ENCODE peak calls at places on chromosomes 4 and X, in eight cellular contexts. One of them, this sample, is unnamed.

GRCh38 chr4:10655968-10656367 is 28.6 kb downstream of the CLNK start:
- DNase-seq in choroid plexus epithelial cell: peak
- DNase-seq in GM20000: no peak
- DNase-seq in CD4-positive, alpha-beta T cell: no peak
- DNase-seq in bronchial epithelial cell: peak
- DNase-seq in coronary artery: no peak
- DNase-seq in MM.1S: no peak
- DNase-seq in ascending aorta: no peak
- DNase-seq in this sample: no peak

GRCh38 chr4:159344877-159345276 is 242.0 kb downstream of the RAPGEF2 start:
- DNase-seq in coronary artery: no peak
- DNase-seq in MM.1S: no peak
- DNase-seq in bronchial epithelial cell: no peak
- DNase-seq in choroid plexus epithelial cell: no peak
- DNase-seq in ascending aorta: no peak
- DNase-seq in GM20000: no peak
- DNase-seq in CD4-positive, alpha-beta T cell: no peak
- DNase-seq in this sample: no peak

GRCh38 chr4:102825261-102826071 is 1.9 kb downstream of the UBE2D3 start:
- DNase-seq in CD4-positive, alpha-beta T cell: no peak
- DNase-seq in coronary artery: no peak
- DNase-seq in GM20000: no peak
- DNase-seq in choroid plexus epithelial cell: peak
- DNase-seq in bronchial epithelial cell: peak
- DNase-seq in MM.1S: peak
- DNase-seq in ascending aorta: no peak
- DNase-seq in this sample: no peak

GRCh38 chr4:13543091-13543581 is 1.2 kb downstream of the NKX3-2 start:
- DNase-seq in MM.1S: peak
- DNase-seq in coronary artery: no peak
- DNase-seq in GM20000: peak
- DNase-seq in bronchial epithelial cell: no peak
- DNase-seq in CD4-positive, alpha-beta T cell: no peak
- DNase-seq in ascending aorta: no peak
- DNase-seq in choroid plexus epithelial cell: no peak
- DNase-seq in this sample: peak

GRCh38 chrX:142804085-142804484 is 221.6 kb upstream of the SPANXN4 start:
- DNase-seq in MM.1S: no peak
- DNase-seq in GM20000: no peak
- DNase-seq in CD4-positive, alpha-beta T cell: no peak
- DNase-seq in ascending aorta: no peak
- DNase-seq in coronary artery: no peak
- DNase-seq in bronchial epithelial cell: no peak
- DNase-seq in choroid plexus epithelial cell: no peak
- DNase-seq in this sample: no peak

GRCh38 chr4:11487139-11487538 is 58.4 kb upstream of the HS3ST1 start:
- DNase-seq in GM20000: no peak
- DNase-seq in bronchial epithelial cell: no peak
- DNase-seq in CD4-positive, alpha-beta T cell: no peak
- DNase-seq in choroid plexus epithelial cell: no peak
- DNase-seq in ascending aorta: no peak
- DNase-seq in coronary artery: no peak
- DNase-seq in MM.1S: peak
- DNase-seq in this sample: no peak

GRCh38 chr4:113445286-113445685 is 316.3 kb downstream of the CAMK2D start:
- DNase-seq in coronary artery: peak
- DNase-seq in bronchial epithelial cell: peak
- DNase-seq in choroid plexus epithelial cell: peak
- DNase-seq in ascending aorta: peak
- DNase-seq in MM.1S: no peak
- DNase-seq in CD4-positive, alpha-beta T cell: no peak
- DNase-seq in GM20000: no peak
- DNase-seq in this sample: no peak

GRCh38 chr4:183658362-183659028 is 490 bp downstream of the RWDD4 start:
- DNase-seq in ascending aorta: no peak
- DNase-seq in coronary artery: peak
- DNase-seq in MM.1S: no peak
- DNase-seq in GM20000: peak
- DNase-seq in CD4-positive, alpha-beta T cell: peak
- DNase-seq in bronchial epithelial cell: peak
- DNase-seq in choroid plexus epithelial cell: peak
- DNase-seq in this sample: peak

GRCh38 chrX:3256868-3257267 is 89.6 kb downstream of the MXRA5 start:
- DNase-seq in bronchial epithelial cell: no peak
- DNase-seq in ascending aorta: no peak
- DNase-seq in GM20000: no peak
- DNase-seq in CD4-positive, alpha-beta T cell: no peak
- DNase-seq in coronary artery: no peak
- DNase-seq in choroid plexus epithelial cell: no peak
- DNase-seq in MM.1S: no peak
- DNase-seq in this sample: no peak

GRCh38 chrX:155134255-155134654 is 62.9 kb downstream of the BRCC3 start:
- DNase-seq in CD4-positive, alpha-beta T cell: no peak
- DNase-seq in ascending aorta: no peak
- DNase-seq in GM20000: no peak
- DNase-seq in choroid plexus epithelial cell: no peak
- DNase-seq in MM.1S: no peak
- DNase-seq in bronchial epithelial cell: no peak
- DNase-seq in coronary artery: no peak
- DNase-seq in this sample: no peak

GRCh38 chr4:81353861-81354260 is 117.8 kb downstream of the RASGEF1B start:
- DNase-seq in choroid plexus epithelial cell: peak
- DNase-seq in coronary artery: no peak
- DNase-seq in ascending aorta: no peak
- DNase-seq in GM20000: no peak
- DNase-seq in CD4-positive, alpha-beta T cell: no peak
- DNase-seq in MM.1S: no peak
- DNase-seq in bronchial epithelial cell: no peak
- DNase-seq in this sample: no peak

GRCh38 chrX:103774070-103774642 is 2.5 kb upstream of the PLP1 start:
- DNase-seq in bronchial epithelial cell: peak
- DNase-seq in MM.1S: peak
- DNase-seq in GM20000: no peak
- DNase-seq in coronary artery: no peak
- DNase-seq in ascending aorta: no peak
- DNase-seq in CD4-positive, alpha-beta T cell: no peak
- DNase-seq in choroid plexus epithelial cell: peak
- DNase-seq in this sample: no peak

GRCh38 chr4:54165438-54165837 is 63.7 kb upstream of the PDGFRA start:
- DNase-seq in ascending aorta: no peak
- DNase-seq in GM20000: no peak
- DNase-seq in choroid plexus epithelial cell: peak
- DNase-seq in bronchial epithelial cell: peak
- DNase-seq in CD4-positive, alpha-beta T cell: no peak
- DNase-seq in coronary artery: no peak
- DNase-seq in MM.1S: no peak
- DNase-seq in this sample: no peak

GRCh38 chrX:110003167-110004156 is 548 bp downstream of the TMEM164 start:
- DNase-seq in ascending aorta: no peak
- DNase-seq in choroid plexus epithelial cell: no peak
- DNase-seq in coronary artery: no peak
- DNase-seq in bronchial epithelial cell: peak
- DNase-seq in CD4-positive, alpha-beta T cell: no peak
- DNase-seq in MM.1S: peak
- DNase-seq in GM20000: no peak
- DNase-seq in this sample: no peak

GRCh38 chr4:176383273-176384077 is 63.7 kb downstream of the SPCS3 start:
- DNase-seq in MM.1S: no peak
- DNase-seq in GM20000: no peak
- DNase-seq in CD4-positive, alpha-beta T cell: no peak
- DNase-seq in coronary artery: no peak
- DNase-seq in ascending aorta: no peak
- DNase-seq in choroid plexus epithelial cell: peak
- DNase-seq in bronchial epithelial cell: peak
- DNase-seq in this sample: no peak

GRCh38 chr4:176376032-176376614 is 56.4 kb downstream of the SPCS3 start:
- DNase-seq in MM.1S: peak
- DNase-seq in GM20000: peak
- DNase-seq in choroid plexus epithelial cell: peak
- DNase-seq in ascending aorta: no peak
- DNase-seq in coronary artery: no peak
- DNase-seq in CD4-positive, alpha-beta T cell: no peak
- DNase-seq in bronchial epithelial cell: peak
- DNase-seq in this sample: peak

GRCh38 chr4:176380352-176381157 is 60.8 kb downstream of the SPCS3 start:
- DNase-seq in choroid plexus epithelial cell: no peak
- DNase-seq in GM20000: no peak
- DNase-seq in CD4-positive, alpha-beta T cell: no peak
- DNase-seq in bronchial epithelial cell: no peak
- DNase-seq in coronary artery: no peak
- DNase-seq in ascending aorta: no peak
- DNase-seq in MM.1S: no peak
- DNase-seq in this sample: no peak

DNA sequence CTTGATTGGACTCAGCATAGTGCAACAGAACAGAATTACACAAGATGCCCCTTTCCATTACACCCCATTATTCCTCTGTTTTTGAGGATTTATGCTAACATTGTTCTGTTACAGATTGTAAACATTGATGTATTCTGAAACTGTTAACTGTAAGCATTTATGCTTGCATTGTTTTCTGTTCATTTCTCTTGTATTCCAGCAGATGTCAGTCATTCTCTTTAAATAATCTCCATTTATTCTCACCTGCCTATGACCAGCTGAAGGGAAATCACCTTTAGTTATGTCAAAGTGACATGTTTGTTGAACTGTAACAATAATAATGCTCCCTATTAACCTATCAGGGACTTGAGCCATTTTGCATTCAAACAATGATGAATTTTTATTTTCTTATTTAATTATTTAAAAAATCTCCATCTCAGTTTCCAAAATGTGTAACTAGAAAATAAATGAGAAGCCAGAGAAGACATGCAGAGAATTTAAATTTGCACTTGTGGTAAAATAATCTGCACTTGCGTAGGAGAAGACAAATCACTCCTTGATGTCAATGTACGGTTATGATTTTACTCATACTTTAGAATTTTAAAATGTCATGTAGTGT is 58.0 kb downstream of the SPCS3 start:
- DNase-seq in GM20000: peak
- DNase-seq in ascending aorta: no peak
- DNase-seq in MM.1S: peak
- DNase-seq in CD4-positive, alpha-beta T cell: no peak
- DNase-seq in choroid plexus epithelial cell: peak
- DNase-seq in coronary artery: no peak
- DNase-seq in bronchial epithelial cell: peak
- DNase-seq in this sample: peak
- TF ChIP-seq CTCF in GM20000: peak
- TF ChIP-seq CTCF in ascending aorta: peak
- TF ChIP-seq CTCF in MM.1S: peak
- TF ChIP-seq CTCF in CD4-positive, alpha-beta T cell: no peak
- TF ChIP-seq CTCF in choroid plexus epithelial cell: peak
- TF ChIP-seq CTCF in coronary artery: no peak
- TF ChIP-seq CTCF in bronchial epithelial cell: peak
- TF ChIP-seq CTCF in this sample: peak

GRCh38 chr4:55827582-55827981 is 8.0 kb downstream of the EXOC1L start:
- DNase-seq in MM.1S: no peak
- DNase-seq in bronchial epithelial cell: no peak
- DNase-seq in choroid plexus epithelial cell: no peak
- DNase-seq in CD4-positive, alpha-beta T cell: no peak
- DNase-seq in ascending aorta: no peak
- DNase-seq in coronary artery: no peak
- DNase-seq in GM20000: no peak
- DNase-seq in this sample: no peak
- TF ChIP-seq CTCF in MM.1S: no peak
- TF ChIP-seq CTCF in bronchial epithelial cell: no peak
- TF ChIP-seq CTCF in choroid plexus epithelial cell: no peak
- TF ChIP-seq CTCF in CD4-positive, alpha-beta T cell: no peak
- TF ChIP-seq CTCF in ascending aorta: no peak
- TF ChIP-seq CTCF in coronary artery: no peak
- TF ChIP-seq CTCF in GM20000: no peak
- TF ChIP-seq CTCF in this sample: no peak

GRCh38 chrX:7362111-7362510 is 214.2 kb upstream of the PUDP start:
- DNase-seq in MM.1S: no peak
- DNase-seq in bronchial epithelial cell: peak
- DNase-seq in coronary artery: no peak
- DNase-seq in GM20000: no peak
- DNase-seq in CD4-positive, alpha-beta T cell: no peak
- DNase-seq in choroid plexus epithelial cell: no peak
- DNase-seq in ascending aorta: no peak
- DNase-seq in this sample: no peak
- TF ChIP-seq CTCF in MM.1S: no peak
- TF ChIP-seq CTCF in bronchial epithelial cell: no peak
- TF ChIP-seq CTCF in coronary artery: no peak
- TF ChIP-seq CTCF in GM20000: no peak
- TF ChIP-seq CTCF in CD4-positive, alpha-beta T cell: no peak
- TF ChIP-seq CTCF in choroid plexus epithelial cell: no peak
- TF ChIP-seq CTCF in ascending aorta: no peak
- TF ChIP-seq CTCF in this sample: no peak

GRCh38 chr4:180947421-180947820 is 1295.8 kb upstream of the TENM3 start:
- DNase-seq in coronary artery: no peak
- DNase-seq in bronchial epithelial cell: no peak
- DNase-seq in MM.1S: peak
- DNase-seq in CD4-positive, alpha-beta T cell: no peak
- DNase-seq in GM20000: no peak
- DNase-seq in choroid plexus epithelial cell: peak
- DNase-seq in ascending aorta: no peak
- DNase-seq in this sample: no peak
- TF ChIP-seq CTCF in coronary artery: no peak
- TF ChIP-seq CTCF in bronchial epithelial cell: no peak
- TF ChIP-seq CTCF in MM.1S: peak
- TF ChIP-seq CTCF in CD4-positive, alpha-beta T cell: no peak
- TF ChIP-seq CTCF in GM20000: no peak
- TF ChIP-seq CTCF in choroid plexus epithelial cell: no peak
- TF ChIP-seq CTCF in ascending aorta: no peak
- TF ChIP-seq CTCF in this sample: no peak

DNA sequence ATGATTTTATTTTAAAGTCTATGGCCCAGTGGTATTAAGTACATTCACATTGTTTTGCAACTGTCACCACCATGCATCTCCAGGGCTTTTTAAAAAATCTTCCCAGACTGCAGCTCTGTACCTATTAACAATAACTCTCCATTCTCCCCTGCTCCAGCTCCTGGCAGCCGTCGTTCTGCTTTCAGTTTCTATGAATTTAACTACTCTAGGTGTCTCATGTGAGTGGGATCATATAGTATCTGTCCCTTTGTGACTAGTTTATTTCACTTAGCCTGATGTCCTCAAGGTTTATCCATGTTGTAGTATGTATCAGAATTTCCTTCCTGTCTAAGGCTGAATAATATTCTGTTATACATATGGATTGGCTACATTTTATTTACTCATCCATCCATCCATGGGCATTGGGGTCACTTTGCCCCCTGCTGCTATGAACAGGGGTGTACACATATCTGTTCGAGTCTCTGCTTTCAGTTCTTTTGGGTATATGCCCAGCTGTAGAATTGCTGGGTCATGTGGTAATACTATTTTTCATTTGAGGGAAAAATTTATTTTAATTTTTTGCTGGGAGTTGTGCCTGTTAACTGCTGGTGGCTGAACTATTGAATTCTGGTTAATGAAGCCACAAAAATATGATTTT is 131.3 kb downstream of the ARHGAP10 start:
- DNase-seq in coronary artery: no peak
- DNase-seq in ascending aorta: no peak
- DNase-seq in bronchial epithelial cell: no peak
- DNase-seq in GM20000: no peak
- DNase-seq in CD4-positive, alpha-beta T cell: no peak
- DNase-seq in choroid plexus epithelial cell: no peak
- DNase-seq in MM.1S: peak
- DNase-seq in this sample: no peak
- TF ChIP-seq CTCF in coronary artery: no peak
- TF ChIP-seq CTCF in ascending aorta: no peak
- TF ChIP-seq CTCF in bronchial epithelial cell: no peak
- TF ChIP-seq CTCF in GM20000: no peak
- TF ChIP-seq CTCF in CD4-positive, alpha-beta T cell: no peak
- TF ChIP-seq CTCF in choroid plexus epithelial cell: no peak
- TF ChIP-seq CTCF in MM.1S: no peak
- TF ChIP-seq CTCF in this sample: peak

GRCh38 chr4:134028411-134028810 is 173.2 kb downstream of the PABPC4L start:
- DNase-seq in CD4-positive, alpha-beta T cell: no peak
- DNase-seq in ascending aorta: no peak
- DNase-seq in MM.1S: no peak
- DNase-seq in coronary artery: no peak
- DNase-seq in GM20000: no peak
- DNase-seq in choroid plexus epithelial cell: peak
- DNase-seq in bronchial epithelial cell: no peak
- DNase-seq in this sample: no peak
- TF ChIP-seq CTCF in CD4-positive, alpha-beta T cell: no peak
- TF ChIP-seq CTCF in ascending aorta: no peak
- TF ChIP-seq CTCF in MM.1S: no peak
- TF ChIP-seq CTCF in coronary artery: no peak
- TF ChIP-seq CTCF in GM20000: no peak
- TF ChIP-seq CTCF in choroid plexus epithelial cell: no peak
- TF ChIP-seq CTCF in bronchial epithelial cell: no peak
- TF ChIP-seq CTCF in this sample: no peak